ENCODE peak calls at places on chromosome 17, in ten cellular contexts. One of them, this sample, is unnamed.

GRCh38 chr17:16013943-16014407 is 14.4 kb downstream of the TTC19 start:
- DNase-seq in psoas muscle: no peak
- DNase-seq in AG04450: peak
- DNase-seq in lower leg skin: no peak
- DNase-seq in breast epithelium: no peak
- DNase-seq in choroid plexus epithelial cell: peak
- DNase-seq in tibial artery: no peak
- DNase-seq in OCI-LY7: no peak
- DNase-seq in thyroid gland: no peak
- DNase-seq in hepatocyte: peak
- DNase-seq in this sample: no peak

GRCh38 chr17:64777413-64778101 is 115.5 kb upstream of the SMURF2 start:
- DNase-seq in psoas muscle: peak
- DNase-seq in AG04450: no peak
- DNase-seq in lower leg skin: no peak
- DNase-seq in breast epithelium: no peak
- DNase-seq in choroid plexus epithelial cell: no peak
- DNase-seq in tibial artery: peak
- DNase-seq in OCI-LY7: peak
- DNase-seq in thyroid gland: peak
- DNase-seq in hepatocyte: no peak
- DNase-seq in this sample: no peak

GRCh38 chr17:56309897-56310296 is 156.6 kb downstream of the ANKFN1 start:
- DNase-seq in psoas muscle: no peak
- DNase-seq in AG04450: no peak
- DNase-seq in lower leg skin: no peak
- DNase-seq in breast epithelium: no peak
- DNase-seq in choroid plexus epithelial cell: no peak
- DNase-seq in tibial artery: no peak
- DNase-seq in OCI-LY7: no peak
- DNase-seq in thyroid gland: no peak
- DNase-seq in hepatocyte: no peak
- DNase-seq in this sample: no peak

GRCh38 chr17:69949931-69950330 is 125.1 kb upstream of the KCNJ16 start:
- DNase-seq in psoas muscle: no peak
- DNase-seq in AG04450: no peak
- DNase-seq in lower leg skin: no peak
- DNase-seq in breast epithelium: no peak
- DNase-seq in choroid plexus epithelial cell: no peak
- DNase-seq in tibial artery: no peak
- DNase-seq in OCI-LY7: no peak
- DNase-seq in thyroid gland: no peak
- DNase-seq in hepatocyte: peak
- DNase-seq in this sample: no peak

GRCh38 chr17:39660011-39660360 is 5.2 kb upstream of the TCAP start:
- DNase-seq in psoas muscle: no peak
- DNase-seq in AG04450: no peak
- DNase-seq in lower leg skin: no peak
- DNase-seq in breast epithelium: no peak
- DNase-seq in choroid plexus epithelial cell: no peak
- DNase-seq in tibial artery: no peak
- DNase-seq in OCI-LY7: no peak
- DNase-seq in thyroid gland: no peak
- DNase-seq in hepatocyte: no peak
- DNase-seq in this sample: no peak

GRCh38 chr17:18850679-18851078 is 7.3 kb upstream of the PRPSAP2 start:
- DNase-seq in psoas muscle: no peak
- DNase-seq in AG04450: no peak
- DNase-seq in lower leg skin: no peak
- DNase-seq in breast epithelium: no peak
- DNase-seq in choroid plexus epithelial cell: no peak
- DNase-seq in tibial artery: no peak
- DNase-seq in OCI-LY7: no peak
- DNase-seq in thyroid gland: no peak
- DNase-seq in hepatocyte: no peak
- DNase-seq in this sample: no peak

GRCh38 chr17:45127583-45128300 is 4.6 kb downstream of the PLCD3 start:
- DNase-seq in psoas muscle: no peak
- DNase-seq in AG04450: no peak
- DNase-seq in lower leg skin: no peak
- DNase-seq in breast epithelium: peak
- DNase-seq in choroid plexus epithelial cell: peak
- DNase-seq in tibial artery: peak
- DNase-seq in OCI-LY7: no peak
- DNase-seq in thyroid gland: peak
- DNase-seq in hepatocyte: peak
- DNase-seq in this sample: no peak

GRCh38 chr17:36008998-36009665 is 7.8 kb upstream of the CCL15 start:
- DNase-seq in psoas muscle: no peak
- DNase-seq in AG04450: peak
- DNase-seq in lower leg skin: no peak
- DNase-seq in breast epithelium: no peak
- DNase-seq in choroid plexus epithelial cell: peak
- DNase-seq in tibial artery: no peak
- DNase-seq in OCI-LY7: peak
- DNase-seq in thyroid gland: no peak
- DNase-seq in hepatocyte: no peak
- DNase-seq in this sample: no peak

GRCh38 chr17:4258867-4259266 is 4.9 kb downstream of the ANKFY1 start:
- DNase-seq in psoas muscle: no peak
- DNase-seq in AG04450: no peak
- DNase-seq in lower leg skin: no peak
- DNase-seq in breast epithelium: no peak
- DNase-seq in choroid plexus epithelial cell: no peak
- DNase-seq in tibial artery: no peak
- DNase-seq in OCI-LY7: no peak
- DNase-seq in thyroid gland: no peak
- DNase-seq in hepatocyte: no peak
- DNase-seq in this sample: no peak

GRCh38 chr17:77437747-77438146 is 297.0 kb downstream of the SEC14L1 start:
- DNase-seq in psoas muscle: no peak
- DNase-seq in AG04450: no peak
- DNase-seq in lower leg skin: no peak
- DNase-seq in breast epithelium: no peak
- DNase-seq in choroid plexus epithelial cell: no peak
- DNase-seq in tibial artery: no peak
- DNase-seq in OCI-LY7: peak
- DNase-seq in thyroid gland: no peak
- DNase-seq in hepatocyte: no peak
- DNase-seq in this sample: no peak
- H3K4me3 ChIP-seq in psoas muscle: no peak
- H3K4me3 ChIP-seq in AG04450: no peak
- H3K4me3 ChIP-seq in lower leg skin: no peak
- H3K4me3 ChIP-seq in breast epithelium: no peak
- H3K4me3 ChIP-seq in choroid plexus epithelial cell: no peak
- H3K4me3 ChIP-seq in tibial artery: no peak
- H3K4me3 ChIP-seq in OCI-LY7: peak
- H3K4me3 ChIP-seq in thyroid gland: no peak
- H3K4me3 ChIP-seq in hepatocyte: no peak
- H3K4me3 ChIP-seq in this sample: no peak

GRCh38 chr17:47853616-47854015 is 2.7 kb upstream of the SP6 start:
- DNase-seq in psoas muscle: no peak
- DNase-seq in AG04450: no peak
- DNase-seq in lower leg skin: no peak
- DNase-seq in breast epithelium: no peak
- DNase-seq in choroid plexus epithelial cell: no peak
- DNase-seq in tibial artery: no peak
- DNase-seq in OCI-LY7: no peak
- DNase-seq in thyroid gland: no peak
- DNase-seq in hepatocyte: no peak
- DNase-seq in this sample: no peak

GRCh38 chr17:47852113-47852949 is 1.4 kb upstream of the SP6 start:
- DNase-seq in psoas muscle: no peak
- DNase-seq in AG04450: no peak
- DNase-seq in lower leg skin: no peak
- DNase-seq in breast epithelium: no peak
- DNase-seq in choroid plexus epithelial cell: peak
- DNase-seq in tibial artery: no peak
- DNase-seq in OCI-LY7: no peak
- DNase-seq in thyroid gland: no peak
- DNase-seq in hepatocyte: no peak
- DNase-seq in this sample: no peak

GRCh38 chr17:47850373-47850691 is 631 bp downstream of the SP6 start:
- DNase-seq in psoas muscle: no peak
- DNase-seq in AG04450: no peak
- DNase-seq in lower leg skin: no peak
- DNase-seq in breast epithelium: no peak
- DNase-seq in choroid plexus epithelial cell: no peak
- DNase-seq in tibial artery: no peak
- DNase-seq in OCI-LY7: no peak
- DNase-seq in thyroid gland: no peak
- DNase-seq in hepatocyte: no peak
- DNase-seq in this sample: no peak

GRCh38 chr17:47851764-47852112 is 775 bp upstream of the SP6 start:
- DNase-seq in psoas muscle: no peak
- DNase-seq in AG04450: no peak
- DNase-seq in lower leg skin: no peak
- DNase-seq in breast epithelium: no peak
- DNase-seq in choroid plexus epithelial cell: no peak
- DNase-seq in tibial artery: no peak
- DNase-seq in OCI-LY7: no peak
- DNase-seq in thyroid gland: no peak
- DNase-seq in hepatocyte: no peak
- DNase-seq in this sample: no peak

DNA sequence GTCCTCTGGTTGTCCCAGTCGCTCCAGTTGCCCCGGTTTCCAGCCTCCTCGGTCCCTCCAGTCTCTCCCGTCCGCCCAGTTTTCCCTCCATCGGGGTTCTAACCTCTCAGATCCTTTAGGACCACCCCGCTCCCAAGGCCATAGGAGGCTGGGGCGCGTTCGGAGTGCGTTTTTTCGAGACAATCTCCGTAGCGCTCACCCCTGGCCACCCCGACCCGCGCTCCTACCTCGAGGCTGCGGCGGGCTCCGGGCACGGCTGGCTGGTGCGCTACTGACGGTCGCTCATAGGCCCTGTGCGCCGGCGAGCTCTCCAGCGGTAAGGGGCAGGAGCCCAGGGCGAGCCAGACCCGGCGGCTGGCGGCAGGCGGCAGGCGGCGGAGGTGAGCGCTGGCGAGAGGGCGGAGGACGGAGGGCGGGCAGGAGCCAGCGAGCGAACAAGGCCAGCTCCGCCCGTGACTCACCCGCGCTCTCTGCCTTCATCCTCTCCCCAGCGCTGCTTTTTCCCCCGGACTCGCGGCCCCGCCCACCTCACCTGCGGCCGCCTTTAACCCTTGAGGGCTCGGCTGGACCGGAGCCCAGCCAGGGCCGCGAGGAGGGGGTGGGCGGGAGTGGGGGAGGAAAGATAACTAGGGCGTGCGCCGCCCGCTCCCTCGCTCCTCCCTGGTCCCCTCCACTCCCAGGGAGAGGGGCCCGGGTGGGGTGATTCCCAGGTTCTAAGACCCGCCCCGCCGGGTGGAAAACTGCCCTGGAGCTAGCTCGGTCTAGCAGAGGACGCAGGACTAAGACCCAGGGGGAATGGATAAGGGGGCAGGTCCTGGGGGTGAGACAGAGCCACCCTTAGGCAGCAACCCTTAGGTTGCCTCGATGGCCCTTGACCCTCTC is at the start of gene SP6:
- DNase-seq in psoas muscle: peak
- DNase-seq in AG04450: no peak
- DNase-seq in lower leg skin: peak
- DNase-seq in breast epithelium: peak
- DNase-seq in choroid plexus epithelial cell: peak
- DNase-seq in tibial artery: no peak
- DNase-seq in OCI-LY7: no peak
- DNase-seq in thyroid gland: peak
- DNase-seq in hepatocyte: peak
- DNase-seq in this sample: peak
- H3K4me3 ChIP-seq in psoas muscle: peak
- H3K4me3 ChIP-seq in AG04450: peak
- H3K4me3 ChIP-seq in lower leg skin: peak
- H3K4me3 ChIP-seq in breast epithelium: peak
- H3K4me3 ChIP-seq in choroid plexus epithelial cell: no peak
- H3K4me3 ChIP-seq in tibial artery: peak
- H3K4me3 ChIP-seq in OCI-LY7: no peak
- H3K4me3 ChIP-seq in thyroid gland: peak
- H3K4me3 ChIP-seq in hepatocyte: peak
- H3K4me3 ChIP-seq in this sample: no peak

GRCh38 chr17:49496183-49496865 is 1.2 kb downstream of the NGFR start:
- DNase-seq in psoas muscle: peak
- DNase-seq in AG04450: no peak
- DNase-seq in lower leg skin: peak
- DNase-seq in breast epithelium: no peak
- DNase-seq in choroid plexus epithelial cell: peak
- DNase-seq in tibial artery: peak
- DNase-seq in OCI-LY7: peak
- DNase-seq in thyroid gland: peak
- DNase-seq in hepatocyte: peak
- DNase-seq in this sample: peak

GRCh38 chr17:49496866-49497146 is 1.7 kb downstream of the NGFR start:
- DNase-seq in psoas muscle: no peak
- DNase-seq in AG04450: no peak
- DNase-seq in lower leg skin: no peak
- DNase-seq in breast epithelium: no peak
- DNase-seq in choroid plexus epithelial cell: no peak
- DNase-seq in tibial artery: no peak
- DNase-seq in OCI-LY7: no peak
- DNase-seq in thyroid gland: no peak
- DNase-seq in hepatocyte: no peak
- DNase-seq in this sample: no peak

GRCh38 chr17:49494399-49494798 is 694 bp upstream of the NGFR start:
- DNase-seq in psoas muscle: no peak
- DNase-seq in AG04450: no peak
- DNase-seq in lower leg skin: no peak
- DNase-seq in breast epithelium: no peak
- DNase-seq in choroid plexus epithelial cell: no peak
- DNase-seq in tibial artery: no peak
- DNase-seq in OCI-LY7: no peak
- DNase-seq in thyroid gland: no peak
- DNase-seq in hepatocyte: no peak
- DNase-seq in this sample: no peak

GRCh38 chr17:49495842-49496182 is 719 bp downstream of the NGFR start:
- DNase-seq in psoas muscle: peak
- DNase-seq in AG04450: no peak
- DNase-seq in lower leg skin: no peak
- DNase-seq in breast epithelium: no peak
- DNase-seq in choroid plexus epithelial cell: no peak
- DNase-seq in tibial artery: no peak
- DNase-seq in OCI-LY7: no peak
- DNase-seq in thyroid gland: no peak
- DNase-seq in hepatocyte: no peak
- DNase-seq in this sample: no peak

GRCh38 chr17:49494937-49495841 is at the start of gene NGFR:
- DNase-seq in psoas muscle: peak
- DNase-seq in AG04450: no peak
- DNase-seq in lower leg skin: no peak
- DNase-seq in breast epithelium: no peak
- DNase-seq in choroid plexus epithelial cell: no peak
- DNase-seq in tibial artery: no peak
- DNase-seq in OCI-LY7: peak
- DNase-seq in thyroid gland: peak
- DNase-seq in hepatocyte: peak
- DNase-seq in this sample: peak
- H3K4me3 ChIP-seq in psoas muscle: peak
- H3K4me3 ChIP-seq in AG04450: peak
- H3K4me3 ChIP-seq in lower leg skin: peak
- H3K4me3 ChIP-seq in breast epithelium: peak
- H3K4me3 ChIP-seq in choroid plexus epithelial cell: peak
- H3K4me3 ChIP-seq in tibial artery: peak
- H3K4me3 ChIP-seq in OCI-LY7: peak
- H3K4me3 ChIP-seq in thyroid gland: peak
- H3K4me3 ChIP-seq in hepatocyte: peak
- H3K4me3 ChIP-seq in this sample: peak

GRCh38 chr17:17669851-17670232 is 11.4 kb upstream of the RAI1 start:
- DNase-seq in psoas muscle: no peak
- DNase-seq in AG04450: no peak
- DNase-seq in lower leg skin: no peak
- DNase-seq in breast epithelium: no peak
- DNase-seq in choroid plexus epithelial cell: no peak
- DNase-seq in tibial artery: no peak
- DNase-seq in OCI-LY7: no peak
- DNase-seq in thyroid gland: no peak
- DNase-seq in hepatocyte: no peak
- DNase-seq in this sample: no peak
- H3K4me3 ChIP-seq in psoas muscle: no peak
- H3K4me3 ChIP-seq in AG04450: no peak
- H3K4me3 ChIP-seq in lower leg skin: no peak
- H3K4me3 ChIP-seq in breast epithelium: no peak
- H3K4me3 ChIP-seq in choroid plexus epithelial cell: no peak
- H3K4me3 ChIP-seq in tibial artery: no peak
- H3K4me3 ChIP-seq in OCI-LY7: no peak
- H3K4me3 ChIP-seq in thyroid gland: no peak
- H3K4me3 ChIP-seq in hepatocyte: no peak
- H3K4me3 ChIP-seq in this sample: no peak

This sample was measured in CD4-positive, alpha-beta memory T cell.